ENCODE peak calls at places on chromosomes 6 and 20, in four cellular contexts. A is GM12878, G is WTC11, Z is cardiac fibroblast. V is an unnamed sample.

GRCh38 chr6:22589118-22589517 is 19.8 kb downstream of the HDGFL1 start:
- DNase-seq in A (no peak), Z (no peak), G (no peak), V (no peak)

GRCh38 chr6:112571486-112571885 is 224.4 kb downstream of the RFPL4B start:
- DNase-seq in Z (peak), A (no peak), G (no peak), V (no peak)

GRCh38 chr20:6657904-6658303 is 109.6 kb upstream of the BMP2 start:
- DNase-seq in G (no peak), A (no peak), Z (no peak), V (no peak)

GRCh38 chr6:12345694-12346058 is 55.5 kb downstream of the EDN1 start:
- DNase-seq in Z (peak), G (no peak), A (no peak), V (no peak)

GRCh38 chr6:137623293-137623692 is 129.1 kb upstream of the OLIG3 start:
- DNase-seq in Z (no peak), A (no peak), G (no peak), V (no peak)

GRCh38 chr6:145850671-145851070 is 36.1 kb upstream of the FBXO30 start:
- DNase-seq in G (no peak), A (no peak), Z (no peak), V (no peak)

GRCh38 chr6:36547646-36548400 is 544 bp upstream of the STK38 start:
- DNase-seq in A (no peak), G (no peak), Z (no peak), V (no peak)

GRCh38 chr6:8549381-8549780 is 114.0 kb upstream of the SLC35B3 start:
- DNase-seq in Z (no peak), G (no peak), A (no peak), V (no peak)

GRCh38 chr6:168928012-168928411 is 325.6 kb downstream of the THBS2 start:
- DNase-seq in A (no peak), G (no peak), Z (no peak), V (no peak)

GRCh38 chr6:125746731-125747588 is 2.5 kb upstream of the HEY2 start:
- DNase-seq in Z (peak), A (no peak), G (peak), V (peak)
- TF ChIP-seq CTCF in Z (no peak), A (no peak), G (no peak), V (peak)

GRCh38 chr6:71126506-71126905 is 162.1 kb upstream of the OGFRL1 start:
- DNase-seq in Z (no peak), A (no peak), G (no peak), V (no peak)
- TF ChIP-seq CTCF in Z (no peak), A (no peak), G (no peak), V (no peak)

DNA sequence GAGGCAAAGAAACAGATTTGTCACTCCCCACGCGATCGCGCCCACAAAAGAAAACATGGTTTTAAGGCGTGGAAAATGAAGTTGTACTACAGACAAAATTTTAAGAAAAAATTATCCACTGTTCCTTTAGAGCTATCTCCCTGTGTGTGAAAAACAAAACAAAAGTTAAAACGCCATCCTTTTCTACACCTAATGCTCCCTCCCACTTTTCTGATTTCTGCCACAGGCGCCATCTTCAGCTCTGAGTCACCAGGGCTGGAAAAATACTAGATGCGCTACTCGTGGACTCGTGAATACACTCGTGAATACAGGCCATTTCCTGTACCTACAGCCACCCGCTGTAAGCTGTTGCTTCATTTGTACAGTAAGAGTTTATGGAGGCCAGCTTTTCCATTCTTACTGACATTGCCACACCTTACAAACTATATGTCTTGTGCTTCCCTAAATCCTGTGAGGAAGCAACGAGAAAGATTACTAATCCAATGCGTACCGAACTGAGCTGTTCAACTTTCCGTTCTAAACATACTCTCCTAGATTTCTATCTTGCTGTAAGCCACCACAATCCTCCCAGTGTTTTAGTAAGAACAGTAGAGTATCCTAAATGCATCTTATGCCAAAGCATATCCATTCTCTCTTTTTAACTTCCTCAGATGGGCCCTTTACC is 770 bp upstream of the AHI1 start:
- DNase-seq in G (no peak), Z (peak), A (no peak), V (no peak)
- TF ChIP-seq CTCF in G (no peak), Z (no peak), A (no peak), V (no peak)

GRCh38 chr20:45944965-45945677 is 10.6 kb downstream of the PCIF1 start:
- DNase-seq in Z (no peak), G (no peak), A (no peak), V (no peak)
- TF ChIP-seq CTCF in Z (peak), G (no peak), A (no peak), V (no peak)

GRCh38 chr6:94254689-94255088 is 835.3 kb upstream of the EPHA7 start:
- DNase-seq in A (no peak), G (no peak), Z (no peak), V (no peak)
- TF ChIP-seq CTCF in A (no peak), G (no peak), Z (peak), V (no peak)

GRCh38 chr20:8602389-8603116 is 466.3 kb upstream of the PLCB4 start:
- DNase-seq in Z (peak), A (peak), G (no peak), V (peak)

GRCh38 chr20:8608470-8608869 is 460.4 kb upstream of the PLCB4 start:
- DNase-seq in G (no peak), Z (peak), A (no peak), V (no peak)
- TF ChIP-seq CTCF in G (no peak), Z (no peak), A (no peak), V (no peak)

DNA sequence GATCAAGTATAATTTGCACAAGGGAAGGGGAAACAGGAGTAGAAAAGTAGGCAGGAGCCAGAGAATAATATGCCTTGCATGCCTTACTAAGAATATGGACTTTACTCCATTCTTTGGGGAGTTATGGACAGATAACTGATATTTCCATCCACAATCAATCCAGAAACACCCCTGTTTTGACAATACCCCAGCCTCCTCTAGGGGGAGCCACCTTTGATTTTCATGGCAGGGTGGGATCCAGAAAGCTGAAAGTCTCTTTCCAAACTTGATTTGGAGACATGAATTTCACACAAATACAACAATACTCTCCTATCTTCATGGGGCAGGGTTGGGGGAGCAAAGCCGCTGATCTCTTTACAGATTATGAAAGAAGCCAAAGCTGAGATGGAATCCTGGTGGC is 404.1 kb downstream of the FOXA2 start:
- DNase-seq in G (peak), Z (no peak), A (no peak), V (no peak)
- TF ChIP-seq CTCF in G (peak), Z (no peak), A (peak), V (peak)

V was measured in GM06990.